ENCODE peak calls at places on chromosomes 3 and 15, in seven cellular contexts. I, C, E, W, G, X and D are unnamed samples. For H3K4me1, the result is how much of the 10 kb centered on the place peaks cover.

GRCh38 chr3:9897408-9898372 is 5.0 kb upstream of the IL17RE start:
- ATAC-seq in E (peak), I (peak), X (peak), G (peak), C (peak), W (peak), D (no peak)

GRCh38 chr3:52085883-52086282 is 29.5 kb upstream of the DUSP7 start:
- ATAC-seq in E (no peak), C (no peak), W (no peak), I (no peak), X (no peak), G (peak), D (no peak)

GRCh38 chr3:150132101-150132749 is 161.5 kb upstream of the PFN2 start:
- ATAC-seq in G (peak), I (no peak), E (no peak), W (no peak), X (no peak), C (no peak), D (no peak)

GRCh38 chr15:51647128-51647562 is 24.6 kb upstream of the DMXL2 start:
- ATAC-seq in X (no peak), I (no peak), E (peak), C (peak), W (peak), G (peak), D (no peak)

GRCh38 chr3:113454057-113454456 is 12.8 kb upstream of the CFAP44 start:
- ATAC-seq in G (no peak), W (no peak), I (no peak), E (no peak), C (no peak), X (no peak), D (no peak)

GRCh38 chr15:86009727-86010126 is 69.9 kb upstream of the AGBL1 start:
- ATAC-seq in W (no peak), E (no peak), C (no peak), G (no peak), X (no peak), I (no peak), D (no peak)

GRCh38 chr3:37642959-37643598 is 218.6 kb upstream of the CTDSPL start:
- ATAC-seq in X (no peak), C (no peak), W (no peak), E (no peak), I (no peak), G (no peak), D (no peak)

GRCh38 chr3:106275592-106275991 is 406.8 kb upstream of the CBLB start:
- ATAC-seq in C (no peak), W (no peak), G (no peak), E (no peak), I (no peak), X (no peak), D (no peak)

GRCh38 chr3:39443530-39443929 is 23.9 kb upstream of the MOBP start:
- ATAC-seq in G (no peak), X (peak), E (no peak), W (no peak), C (no peak), I (peak), D (no peak)

GRCh38 chr15:65067645-65068416 is at the start of gene RASL12:
- ATAC-seq in E (no peak), I (no peak), W (no peak), C (peak), X (no peak), G (no peak), D (peak)

GRCh38 chr15:66803182-66803729 is 101.2 kb downstream of the SMAD6 start:
- ATAC-seq in C (peak), E (peak), W (peak), X (peak), I (peak), G (no peak), D (peak)

GRCh38 chr15:52247032-52247431 is 48.6 kb downstream of the MYO5C start:
- ATAC-seq in E (peak), C (peak), G (peak), X (no peak), W (peak), I (no peak), D (no peak)

GRCh38 chr15:39487180-39487735 is 93.6 kb upstream of the THBS1 start:
- ATAC-seq in G (no peak), W (no peak), I (no peak), X (no peak), C (no peak), E (no peak), D (no peak)

GRCh38 chr15:98076021-98076816 is 115.7 kb downstream of the ARRDC4 start:
- ATAC-seq in C (peak), X (no peak), E (peak), W (peak), I (no peak), G (no peak), D (peak)

GRCh38 chr3:160291290-160291908 is 66.2 kb downstream of the C3orf80 start:
- ATAC-seq in W (no peak), E (peak), C (no peak), X (peak), G (no peak), I (no peak), D (no peak)

GRCh38 chr3:56711344-56711743 is 28.3 kb upstream of the TASOR start:
- ATAC-seq in E (no peak), X (peak), G (peak), C (no peak), W (no peak), I (no peak), D (no peak)

GRCh38 chr3:22118542-22118941 is 367.5 kb upstream of the ZNF385D start:
- ATAC-seq in X (no peak), E (no peak), C (no peak), I (no peak), W (no peak), G (no peak), D (no peak)

GRCh38 chr3:37129871-37130270 is 44.5 kb downstream of the LRRFIP2 start:
- ATAC-seq in X (no peak), I (no peak), W (no peak), C (no peak), G (peak), E (no peak), D (no peak)

GRCh38 chr3:180543877-180544276 is 58.1 kb upstream of the TTC14 start:
- ATAC-seq in X (no peak), E (no peak), I (no peak), W (no peak), G (no peak), C (no peak), D (no peak)

GRCh38 chr3:124178531-124178930 is 186.6 kb upstream of the ROPN1 start:
- ATAC-seq in I (no peak), E (no peak), C (no peak), G (no peak), W (no peak), X (no peak), D (no peak)

GRCh38 chr15:39598186-39598850 is 17.4 kb downstream of the THBS1 start:
- ATAC-seq in I (peak), C (peak), W (no peak), E (no peak), X (no peak), G (no peak), D (no peak)

GRCh38 chr3:114597012-114597411 is 303.2 kb downstream of the TIGIT start:
- ATAC-seq in G (no peak), X (no peak), E (no peak), W (no peak), I (no peak), C (no peak), D (no peak)

GRCh38 chr3:172106037-172106559 is 66.7 kb downstream of the FNDC3B start:
- ATAC-seq in I (no peak), W (no peak), C (no peak), E (no peak), X (no peak), G (no peak), D (no peak)

GRCh38 chr3:125019271-125019670 is 36.5 kb downstream of the HEG1 start:
- ATAC-seq in E (no peak), I (no peak), G (no peak), C (no peak), X (no peak), W (no peak), D (no peak)

GRCh38 chr3:168048414-168049330 is 47.1 kb downstream of the GOLIM4 start:
- ATAC-seq in C (peak), X (no peak), G (no peak), I (no peak), W (peak), E (peak), D (no peak)

GRCh38 chr15:68479406-68479805 is 47.4 kb upstream of the ITGA11 start:
- ATAC-seq in W (peak), X (no peak), C (peak), G (no peak), E (no peak), I (no peak), D (peak)

GRCh38 chr15:24878153-24878552 is 76.6 kb upstream of the SNRPN start:
- ATAC-seq in I (no peak), X (peak), W (peak), G (no peak), C (peak), E (peak), D (peak)

GRCh38 chr3:192207661-192208060 is 519.7 kb downstream of the FGF12 start:
- ATAC-seq in E (no peak), C (no peak), G (no peak), W (peak), I (no peak), X (no peak), D (no peak)

GRCh38 chr15:99095626-99096025 is 9.3 kb upstream of the SYNM start:
- ATAC-seq in E (no peak), C (no peak), W (no peak), I (no peak), G (no peak), X (no peak), D (no peak)

GRCh38 chr15:100905855-100906254 is 13.3 kb upstream of the LRRK1 start:
- ATAC-seq in W (no peak), G (no peak), E (no peak), I (no peak), X (no peak), C (no peak), D (no peak)

GRCh38 chr15:92631721-92632120 is 23.9 kb downstream of the FAM174B start:
- ATAC-seq in E (no peak), C (no peak), G (no peak), W (no peak), X (peak), I (peak), D (no peak)

GRCh38 chr3:27861047-27862036 is 139.2 kb upstream of the EOMES start:
- ATAC-seq in C (no peak), G (peak), W (no peak), X (no peak), E (no peak), I (no peak), D (no peak)

GRCh38 chr15:82045179-82045891 is 483 bp downstream of the MEX3B start:
- ATAC-seq in I (peak), W (peak), X (peak), E (peak), C (peak), G (peak), D (peak)

GRCh38 chr3:111362286-111363009 is 179.5 kb upstream of the CD96 start:
- ATAC-seq in E (no peak), W (no peak), X (no peak), I (no peak), C (no peak), G (no peak), D (no peak)

GRCh38 chr15:71437919-71438318 is 322.6 kb downstream of the THSD4 start:
- ATAC-seq in I (no peak), C (peak), E (no peak), W (no peak), X (no peak), G (no peak), D (no peak)

GRCh38 chr15:75713338-75713895 is 769 bp upstream of the CSPG4 start:
- ATAC-seq in W (no peak), I (no peak), G (no peak), X (no peak), E (no peak), C (no peak), D (no peak)

GRCh38 chr3:21174461-21174860 is 576.5 kb downstream of the ZNF385D start:
- ATAC-seq in C (peak), E (no peak), I (no peak), G (no peak), W (no peak), X (no peak), D (no peak)

GRCh38 chr3:23921052-23921511 is 4.2 kb downstream of the RPL15 start:
- ATAC-seq in X (no peak), W (no peak), E (no peak), G (no peak), C (no peak), I (no peak), D (no peak)
- TF ChIP-seq POLR2A in X (peak), W (no peak), E (no peak), G (no peak), C (no peak), I (no peak), D (no peak)

GRCh38 chr3:64667887-64668581 is 19.8 kb downstream of the ADAMTS9 start:
- ATAC-seq in C (no peak), E (no peak), X (no peak), G (no peak), I (peak), W (peak), D (peak)
- TF ChIP-seq CTCF in C (no peak), E (no peak), X (no peak), G (no peak), I (no peak), W (no peak), D (no peak)

GRCh38 chr3:190534986-190535385 is 21.1 kb downstream of the IL1RAP start:
- ATAC-seq in W (no peak), C (no peak), G (no peak), I (no peak), X (peak), E (peak), D (no peak)
- H3K4me1 ChIP-seq in W (under half), C (under half), G (under half), I (under half), X (half or more), E (under half), D (under half)

GRCh38 chr15:44726568-44727461 is 9.5 kb upstream of the TRIM69 start:
- ATAC-seq in E (peak), C (peak), X (peak), I (peak), G (peak), W (peak), D (peak)

GRCh38 chr15:44727462-44728231 is 8.7 kb upstream of the TRIM69 start:
- ATAC-seq in W (no peak), X (no peak), I (no peak), G (peak), E (no peak), C (no peak), D (no peak)

GRCh38 chr15:44726136-44726535 is 10.2 kb upstream of the TRIM69 start:
- ATAC-seq in I (no peak), E (no peak), X (no peak), G (no peak), C (no peak), W (no peak), D (no peak)

GRCh38 chr15:44729394-44729913 is 6.9 kb upstream of the TRIM69 start:
- ATAC-seq in E (peak), I (no peak), G (peak), X (peak), C (peak), W (peak), D (peak)

GRCh38 chr15:44728576-44729393 is 7.5 kb upstream of the TRIM69 start:
- ATAC-seq in I (peak), W (peak), C (peak), E (peak), G (peak), X (peak), D (peak)
- TF ChIP-seq POLR2A in I (peak), W (no peak), C (peak), E (peak), G (peak), X (peak), D (peak)

DNA sequence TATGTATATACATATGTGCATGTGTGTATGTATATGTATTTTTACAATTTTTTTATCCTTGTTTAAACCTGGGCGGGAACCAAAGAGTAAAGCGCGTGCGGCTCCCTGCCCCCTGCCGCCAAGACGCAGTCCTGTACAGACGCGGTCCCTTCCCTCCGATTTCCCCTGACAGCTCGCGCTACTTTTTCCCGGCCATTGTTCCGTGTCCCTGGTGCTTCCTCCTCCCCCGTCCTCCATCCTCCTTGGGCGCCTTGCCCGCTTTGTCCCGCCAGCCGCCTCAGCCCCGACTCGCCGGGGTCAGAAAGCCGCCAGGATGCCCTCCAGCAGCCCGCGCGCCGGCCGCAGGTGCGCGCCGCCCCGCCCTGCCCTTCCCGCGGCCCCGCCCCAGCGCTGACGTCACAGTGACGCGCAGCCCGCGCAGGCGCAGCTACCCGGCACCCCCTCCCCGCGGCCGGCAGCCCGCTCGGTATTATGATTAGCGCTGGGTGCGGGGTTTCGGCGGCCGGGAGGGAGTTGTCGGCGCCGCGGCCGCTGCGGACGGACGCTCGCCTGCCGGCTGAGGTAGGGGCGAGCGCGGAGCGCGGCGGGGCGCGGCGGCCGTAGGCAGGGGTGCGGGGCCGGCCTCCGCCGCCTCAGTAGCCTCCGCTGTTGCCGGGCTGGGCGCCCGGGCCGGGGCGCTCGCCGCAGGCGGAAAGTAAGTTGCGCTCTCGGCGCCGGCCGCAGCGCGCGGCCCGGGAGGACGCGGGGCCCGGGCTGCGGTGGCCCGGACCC is at the start of gene SNRK:
- ATAC-seq in I (peak), C (peak), W (peak), E (peak), G (peak), X (peak), D (peak)
- TF ChIP-seq CTCF in I (no peak), C (peak), W (peak), E (peak), G (no peak), X (peak), D (peak)